ENCODE peak calls at places on chromosome 17, in six cellular contexts. S is pancreas, Y is upper lobe of right lung, U is mesendoderm, J is neuronal stem cell, V is left lung. D is an unnamed sample.

GRCh38 chr17:63647065-63647725 is 25.0 kb downstream of the MAP3K3 start:
- DNase-seq in S (no peak), U (peak), J (no peak), Y (no peak), V (no peak), D (no peak)

GRCh38 chr17:81049973-81050551 is 15.1 kb downstream of the BAIAP2 start:
- DNase-seq in Y (peak), J (no peak), V (peak), S (peak), U (peak), D (no peak)

GRCh38 chr17:79983456-79983855 is 52.2 kb downstream of the TBC1D16 start:
- DNase-seq in U (no peak), V (peak), J (no peak), Y (peak), S (no peak), D (no peak)

GRCh38 chr17:43540821-43541674 is 5.1 kb downstream of the ETV4 start:
- DNase-seq in V (no peak), U (peak), Y (no peak), S (no peak), J (no peak), D (no peak)

GRCh38 chr17:78063489-78063888 is 65.1 kb downstream of the TMC6 start:
- DNase-seq in V (no peak), S (no peak), U (no peak), J (no peak), Y (no peak), D (no peak)

GRCh38 chr17:44599298-44600175 is 42.3 kb downstream of the FZD2 start:
- DNase-seq in V (no peak), Y (no peak), J (peak), S (peak), U (peak), D (no peak)

GRCh38 chr17:20967776-20968175 is 75.0 kb downstream of the USP22 start:
- DNase-seq in Y (no peak), U (peak), S (no peak), V (no peak), J (no peak), D (no peak)

GRCh38 chr17:73630531-73630930 is 13.7 kb downstream of the SDK2 start:
- DNase-seq in Y (peak), S (no peak), U (peak), J (no peak), V (no peak), D (no peak)

GRCh38 chr17:5582177-5582885 is 2.0 kb downstream of the NLRP1 start:
- DNase-seq in V (no peak), Y (no peak), S (no peak), U (no peak), J (no peak), D (peak)

GRCh38 chr17:9432121-9432866 is 143.3 kb downstream of the STX8 start:
- DNase-seq in U (no peak), S (no peak), J (no peak), V (no peak), Y (no peak), D (no peak)

GRCh38 chr17:79921411-79922160 is 82.3 kb upstream of the CBX4 start:
- DNase-seq in S (peak), Y (no peak), J (no peak), U (no peak), V (peak), D (no peak)

GRCh38 chr17:78862073-78863023 is 21.7 kb upstream of the USP36 start:
- DNase-seq in S (peak), V (peak), J (no peak), Y (peak), U (peak), D (peak)

DNA sequence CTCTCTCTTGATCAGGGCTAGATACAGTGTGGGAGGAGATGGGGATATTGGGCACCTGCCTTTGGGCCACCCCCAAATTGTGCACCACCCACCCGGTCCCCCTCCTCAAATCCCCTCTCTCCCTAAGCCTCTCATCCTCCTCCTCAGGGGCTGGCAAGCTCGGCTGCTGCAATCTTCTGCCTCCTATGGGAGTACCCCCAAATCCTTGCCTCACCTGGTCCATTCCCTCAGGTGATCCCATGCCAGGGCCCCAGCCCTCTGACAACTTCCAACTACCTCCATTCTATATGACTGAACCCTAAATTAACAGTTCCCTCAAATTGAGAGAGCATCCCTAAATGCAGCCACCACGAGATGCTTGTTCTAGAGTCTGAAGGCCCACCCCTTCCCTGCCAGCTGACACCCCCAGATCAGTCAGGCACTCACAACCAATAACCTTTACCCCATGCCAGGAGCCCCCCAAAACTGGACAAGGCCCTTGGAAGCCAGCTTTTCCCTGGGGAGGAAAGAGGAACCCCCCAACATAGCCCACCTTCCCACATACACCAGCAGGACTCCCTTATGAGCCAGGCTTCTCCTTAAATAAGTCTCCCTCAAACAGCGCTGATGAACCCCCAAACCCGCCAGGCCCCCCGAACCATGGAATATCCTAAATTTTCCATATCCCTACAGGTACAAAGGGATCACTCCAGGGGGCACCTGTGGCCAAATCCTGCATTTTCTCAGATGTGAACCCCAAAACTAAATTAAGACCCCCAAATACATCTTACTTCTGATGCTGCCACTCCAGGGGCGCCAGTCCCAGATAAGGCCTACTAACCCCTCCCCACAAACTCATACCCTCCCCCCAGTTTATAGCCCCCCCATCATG is 3.2 kb downstream of the DLG4 start:
- DNase-seq in V (no peak), J (no peak), Y (no peak), U (no peak), S (no peak), D (no peak)
- H3K27ac ChIP-seq in V (peak), J (peak), Y (peak), U (peak), S (no peak), D (peak)

GRCh38 chr17:76260220-76260619 is 4.9 kb upstream of the UBALD2 start:
- DNase-seq in U (no peak), Y (no peak), V (peak), J (no peak), S (no peak), D (no peak)
- H3K27ac ChIP-seq in U (no peak), Y (peak), V (no peak), J (no peak), S (peak), D (peak)

GRCh38 chr17:76537578-76538280 is at the start of gene CYGB:
- DNase-seq in J (no peak), V (peak), U (peak), Y (peak), S (no peak), D (no peak)

GRCh38 chr17:76536511-76537287 is 810 bp downstream of the CYGB start:
- DNase-seq in U (no peak), V (peak), Y (no peak), J (no peak), S (no peak), D (no peak)

GRCh38 chr17:76538281-76538931 is 897 bp upstream of the CYGB start:
- DNase-seq in V (peak), S (no peak), J (no peak), U (peak), Y (peak), D (no peak)

GRCh38 chr17:76535788-76536510 is 1.6 kb downstream of the CYGB start:
- DNase-seq in S (no peak), Y (peak), U (no peak), V (peak), J (no peak), D (no peak)

DNA sequence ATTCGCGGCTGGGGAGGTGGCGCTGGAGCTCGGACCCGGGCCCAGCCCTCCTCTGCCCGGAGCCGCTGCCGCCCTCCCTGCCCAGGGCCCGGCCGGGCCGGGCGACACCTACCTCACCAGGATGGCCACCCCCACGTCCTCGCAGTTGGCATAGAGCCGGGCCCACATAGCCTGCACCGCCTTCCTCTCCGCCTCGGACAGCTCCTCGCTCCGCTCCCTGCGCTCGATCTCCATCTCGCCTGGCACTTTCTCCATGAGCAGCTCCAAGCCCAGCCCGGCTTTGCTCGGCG is 276 bp downstream of the CYGB start:
- DNase-seq in V (peak), Y (peak), S (no peak), J (no peak), U (peak), D (no peak)
- H3K27ac ChIP-seq in V (no peak), Y (peak), S (no peak), J (no peak), U (no peak), D (peak)

DNA sequence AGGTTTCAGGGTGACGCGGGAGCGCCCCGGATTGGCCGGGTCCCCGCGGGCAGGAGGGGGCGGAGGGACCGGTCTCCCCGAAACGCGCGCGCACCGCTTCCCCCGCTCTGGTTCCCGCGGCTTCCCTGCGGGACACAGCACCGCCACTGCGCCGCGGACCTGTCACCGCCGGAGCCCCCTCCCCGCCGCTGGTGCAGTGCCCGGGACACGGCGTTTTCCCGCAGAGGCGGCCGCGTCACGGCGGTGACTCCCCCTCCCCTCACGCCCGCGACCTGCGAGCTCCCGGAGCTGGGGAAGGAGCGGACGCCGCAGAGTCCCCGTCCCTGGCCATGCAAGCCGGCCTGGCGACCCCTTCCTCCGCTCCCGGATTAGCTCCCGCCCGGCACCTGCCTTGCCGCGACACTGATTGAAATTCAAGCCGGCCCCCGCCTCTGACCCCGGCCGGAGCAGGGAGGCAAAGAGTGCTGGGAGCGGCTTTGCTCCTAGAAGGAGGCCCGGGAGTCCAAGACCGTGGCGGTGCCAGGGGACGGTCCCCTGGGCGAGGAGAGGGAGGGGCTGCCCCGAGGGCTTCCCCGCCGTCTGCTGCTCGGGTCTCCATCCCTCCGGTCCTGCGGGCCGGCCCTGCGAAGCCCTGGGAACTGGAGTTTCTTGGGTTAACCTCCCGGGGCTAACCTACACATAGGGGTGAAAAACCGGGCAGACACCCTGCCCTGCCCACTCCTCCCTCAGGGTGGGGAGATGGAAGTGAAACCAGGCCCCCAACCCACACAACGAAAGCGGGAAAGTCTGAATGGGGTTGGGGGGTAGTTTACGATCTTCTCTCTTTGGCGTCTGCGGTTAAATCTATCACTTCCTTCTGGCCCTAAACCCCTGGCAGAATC is 997 bp downstream of the RHBDL3 start:
- DNase-seq in V (peak), S (no peak), Y (no peak), U (peak), J (peak), D (no peak)
- H3K27ac ChIP-seq in V (no peak), S (no peak), Y (no peak), U (no peak), J (no peak), D (no peak)

GRCh38 chr17:7873051-7873450 is 15.2 kb downstream of the CYB5D1 start:
- DNase-seq in J (no peak), S (no peak), Y (no peak), V (no peak), U (no peak), D (no peak)

GRCh38 chr17:7864995-7865650 is 7.3 kb downstream of the CYB5D1 start:
- DNase-seq in V (no peak), S (no peak), J (no peak), U (no peak), Y (no peak), D (no peak)

GRCh38 chr17:7862692-7863437 is 5.1 kb downstream of the CYB5D1 start:
- DNase-seq in U (peak), S (peak), J (peak), V (no peak), Y (no peak), D (no peak)

DNA sequence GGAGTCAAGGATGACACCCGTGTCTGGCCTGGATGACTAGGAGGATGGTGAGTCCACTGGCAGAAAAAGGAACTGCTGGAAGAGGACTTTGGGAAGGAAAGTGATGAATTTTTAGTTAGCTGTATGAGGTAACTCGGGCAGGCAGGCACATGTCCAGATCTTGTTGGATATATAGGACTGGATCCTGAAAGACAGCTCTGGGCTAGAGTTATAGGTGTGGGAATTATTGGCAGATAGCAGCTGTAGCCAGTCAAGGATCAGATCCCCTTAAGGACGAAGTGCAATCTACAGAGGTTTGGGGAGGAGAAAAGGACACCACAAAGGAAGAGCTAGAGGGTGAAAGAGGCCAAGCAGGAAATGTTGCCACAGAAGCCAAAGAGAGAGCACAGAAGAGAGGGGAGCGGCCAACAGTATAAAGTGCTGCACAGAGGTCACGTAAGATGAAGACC is 10.1 kb downstream of the CYB5D1 start:
- DNase-seq in U (no peak), J (no peak), S (no peak), Y (no peak), V (no peak), D (no peak)
- H3K27ac ChIP-seq in U (no peak), J (no peak), S (no peak), Y (no peak), V (no peak), D (no peak)

GRCh38 chr17:69525920-69526841 is 111.7 kb downstream of the MAP2K6 start:
- DNase-seq in U (peak), J (peak), Y (no peak), S (peak), V (no peak), D (no peak)

GRCh38 chr17:69524854-69525253 is 110.4 kb downstream of the MAP2K6 start:
- DNase-seq in U (no peak), Y (no peak), V (no peak), S (no peak), J (no peak), D (no peak)

GRCh38 chr17:69523252-69523861 is 108.9 kb downstream of the MAP2K6 start:
- DNase-seq in S (peak), Y (no peak), U (peak), J (peak), V (no peak), D (no peak)

GRCh38 chr17:69533481-69534234 is 119.2 kb downstream of the MAP2K6 start:
- DNase-seq in V (no peak), J (no peak), Y (no peak), S (no peak), U (peak), D (no peak)

GRCh38 chr17:69528035-69528434 is 113.5 kb downstream of the MAP2K6 start:
- DNase-seq in S (no peak), Y (no peak), J (no peak), V (no peak), U (no peak), D (no peak)
- H3K27ac ChIP-seq in S (no peak), Y (no peak), J (no peak), V (no peak), U (no peak), D (no peak)

GRCh38 chr17:75454193-75454592 is 2.2 kb upstream of the TMEM94 start:
- DNase-seq in V (no peak), Y (no peak), J (no peak), U (no peak), S (no peak), D (no peak)
- H3K27ac ChIP-seq in V (no peak), Y (no peak), J (no peak), U (no peak), S (no peak), D (no peak)

DNA sequence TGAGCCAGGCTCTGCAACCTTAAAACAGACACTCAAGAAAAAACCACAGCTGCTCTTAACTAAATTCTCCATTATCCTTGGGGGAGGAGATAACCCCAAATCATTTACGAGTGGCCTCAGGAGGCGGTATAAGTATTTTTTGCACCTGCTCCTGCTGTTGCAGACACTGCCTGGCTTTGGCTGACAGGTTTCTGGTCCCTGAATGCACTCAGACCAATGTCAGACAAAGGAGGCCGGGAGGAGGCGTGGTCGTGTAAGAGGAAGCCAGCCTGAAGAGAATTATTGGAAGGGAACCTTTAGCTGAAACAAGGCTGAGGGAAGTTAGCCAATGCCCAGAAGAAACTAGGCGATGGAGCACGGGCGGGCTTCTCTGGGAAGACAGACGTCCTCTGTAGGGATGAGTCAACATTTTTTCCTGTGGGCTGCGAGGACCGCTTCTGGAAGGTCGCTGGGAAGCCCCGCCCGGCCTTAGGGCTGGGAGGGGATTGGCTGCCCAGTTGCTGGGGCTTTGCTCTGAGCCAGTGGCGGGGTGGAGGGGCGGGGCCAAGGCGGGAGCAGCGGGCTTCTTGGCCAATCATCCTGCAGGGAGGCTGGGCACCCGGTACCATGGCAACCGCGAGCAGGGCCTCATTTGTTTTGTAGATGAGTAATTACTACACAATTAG is 82.3 kb downstream of the CCDC182 start:
- DNase-seq in J (peak), U (peak), Y (peak), S (peak), V (peak), D (peak)
- H3K27ac ChIP-seq in J (peak), U (peak), Y (peak), S (peak), V (peak), D (peak)

DNA sequence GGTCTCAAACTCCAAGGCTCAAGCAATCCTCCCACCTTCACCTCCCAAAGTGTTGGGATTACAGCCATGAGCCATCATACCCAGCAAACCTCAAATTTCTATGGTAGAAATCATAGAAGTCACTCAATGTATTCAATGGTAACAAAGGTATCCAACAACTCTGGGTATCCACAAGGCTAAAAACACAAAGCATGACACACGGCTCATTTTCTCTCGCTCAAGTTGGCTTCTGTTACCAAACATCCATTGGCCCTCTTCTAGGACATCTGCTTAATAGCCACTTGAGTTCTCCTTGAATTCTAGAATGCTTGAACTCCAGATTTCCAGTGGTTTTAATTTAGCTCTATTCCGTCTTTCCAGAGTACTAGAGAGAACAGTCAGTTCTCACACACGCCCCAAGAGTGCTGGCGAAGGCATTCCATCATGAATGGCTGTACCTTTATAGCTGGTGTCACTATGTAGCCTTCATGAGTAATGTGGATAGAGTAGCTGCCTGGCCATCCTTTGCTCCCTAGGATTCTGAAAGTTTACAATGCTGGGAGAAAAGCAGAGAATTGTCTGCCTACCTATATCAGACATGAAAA is 42.6 kb downstream of the SPAG9 start:
- DNase-seq in Y (no peak), V (no peak), S (no peak), J (no peak), U (no peak), D (no peak)
- H3K27ac ChIP-seq in Y (no peak), V (peak), S (no peak), J (no peak), U (no peak), D (no peak)

GRCh38 chr17:39130205-39130604 is 21.2 kb downstream of the PLXDC1 start:
- DNase-seq in S (no peak), Y (no peak), U (no peak), J (no peak), V (no peak), D (no peak)
- H3K27ac ChIP-seq in S (no peak), Y (no peak), U (no peak), J (no peak), V (no peak), D (no peak)